ENCODE peak calls at places on chromosome 13, in ten cellular contexts. Z is endodermal cell; E is testis; W is CD4-positive, alpha-beta T cell; S is neural progenitor cell; R is Peyer's patch; X is MM.1S; J is iPS DF 6.9; Q is CD8-positive, alpha-beta T cell; P is brain microvascular endothelial cell. M is an unnamed sample.

GRCh38 chr13:76654263-76654662 is 231.9 kb downstream of the KCTD12 start:
- DNase-seq in Z (no peak), Q (no peak), J (no peak), S (no peak), R (no peak), P (no peak), X (no peak), E (no peak), W (no peak), M (no peak)

GRCh38 chr13:97194473-97194872 is 27.7 kb upstream of the MBNL2 start:
- DNase-seq in Q (no peak), E (peak; percentile 55), S (no peak), W (no peak), J (no peak), R (no peak), Z (no peak), P (peak; percentile 85), X (no peak), M (no peak)

GRCh38 chr13:34578471-34578870 is 363.6 kb upstream of the NBEA start:
- DNase-seq in P (no peak), E (no peak), X (no peak), J (no peak), Z (no peak), W (no peak), S (no peak), R (no peak), Q (no peak), M (no peak)

GRCh38 chr13:107210216-107211010 is 642.5 kb upstream of the ARGLU1 start:
- DNase-seq in Q (no peak), Z (no peak), S (no peak), W (no peak), J (no peak), R (no peak), E (no peak), P (peak; percentile 35), X (no peak), M (no peak)

GRCh38 chr13:31538067-31539042 is 201.0 kb upstream of the RXFP2 start:
- DNase-seq in S (peak; percentile 59), X (no peak), E (no peak), Z (no peak), J (peak; percentile 7), W (no peak), Q (no peak), P (peak; percentile 82), R (no peak), M (no peak)

GRCh38 chr13:48528720-48529119 is 4.2 kb downstream of the RCBTB2 start:
- DNase-seq in Q (no peak), J (no peak), E (no peak), Z (no peak), P (no peak), W (no peak), R (no peak), S (no peak), X (no peak), M (no peak)

GRCh38 chr13:38785490-38785889 is 98.6 kb downstream of the FREM2 start:
- DNase-seq in E (no peak), X (no peak), Z (no peak), W (no peak), J (no peak), R (no peak), S (no peak), Q (no peak), P (no peak), M (no peak)

GRCh38 chr13:36414461-36414860 is 17.8 kb upstream of the CCNA1 start:
- DNase-seq in W (no peak), P (no peak), X (peak; percentile 70), R (no peak), E (no peak), J (no peak), Q (no peak), S (no peak), Z (no peak), M (peak; percentile 65)

GRCh38 chr13:95067303-95067702 is 233.9 kb downstream of the ABCC4 start:
- DNase-seq in Q (no peak), W (no peak), P (no peak), S (no peak), E (no peak), Z (no peak), R (no peak), J (no peak), X (no peak), M (no peak)

GRCh38 chr13:112857914-112858490 is 111.0 kb upstream of the MCF2L start:
- DNase-seq in W (no peak), Q (no peak), R (no peak), Z (peak; percentile 26), S (no peak), J (no peak), P (no peak), X (no peak), E (no peak), M (no peak)

GRCh38 chr13:61500176-61500575 is 84.5 kb upstream of the PCDH20 start:
- DNase-seq in S (no peak), P (no peak), R (no peak), Q (no peak), Z (no peak), W (no peak), X (no peak), E (no peak), J (no peak), M (no peak)

GRCh38 chr13:111210488-111210887 is 95.4 kb downstream of the ARHGEF7 start:
- DNase-seq in R (no peak), X (no peak), E (peak; percentile 42), P (peak; percentile 88), Q (no peak), Z (no peak), S (peak; percentile 45), J (no peak), W (no peak), M (no peak)

GRCh38 chr13:67080351-67080750 is 149.8 kb downstream of the PCDH9 start:
- DNase-seq in J (no peak), Q (no peak), R (no peak), Z (no peak), W (no peak), X (no peak), E (no peak), P (no peak), S (no peak), M (no peak)

GRCh38 chr13:67084066-67084465 is 146.1 kb downstream of the PCDH9 start:
- DNase-seq in Q (no peak), W (no peak), R (no peak), E (no peak), P (no peak), S (no peak), Z (no peak), X (no peak), J (no peak), M (no peak)

GRCh38 chr13:67091603-67092002 is 138.5 kb downstream of the PCDH9 start:
- DNase-seq in Z (no peak), X (no peak), R (no peak), S (no peak), E (no peak), P (no peak), W (no peak), J (no peak), Q (no peak), M (no peak)

DNA sequence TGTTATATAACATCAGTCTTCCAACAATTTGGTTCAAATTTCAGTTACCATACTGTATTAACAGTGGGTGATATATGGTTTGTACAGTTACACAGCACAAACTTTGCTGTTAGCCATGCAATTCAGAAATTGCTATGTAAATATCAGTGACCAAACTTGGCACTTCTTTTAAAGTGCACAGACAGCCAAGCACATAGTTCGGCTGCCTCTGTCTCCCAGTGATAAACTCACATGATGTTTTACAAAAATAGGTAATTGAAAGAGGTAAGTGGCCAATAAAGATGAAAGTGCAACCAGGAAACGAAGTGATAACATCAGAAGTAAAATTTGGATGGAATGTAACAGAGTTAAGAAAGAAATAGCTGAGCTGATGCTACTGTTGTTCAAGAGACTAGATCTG is 143.9 kb downstream of the PCDH9 start:
- DNase-seq in W (no peak), Q (no peak), J (no peak), X (peak; percentile 6), P (no peak), R (no peak), S (no peak), Z (no peak), E (no peak), M (no peak)
- H3K27ac ChIP-seq in W (no peak overlapping the region), Q (no peak overlapping the region), J (no peak overlapping the region), X (no peak overlapping the region), P (no peak overlapping the region), R (no peak overlapping the region), S (no peak overlapping the region), Z (no peak overlapping the region), E (no peak overlapping the region), M (no peak overlapping the region)

DNA sequence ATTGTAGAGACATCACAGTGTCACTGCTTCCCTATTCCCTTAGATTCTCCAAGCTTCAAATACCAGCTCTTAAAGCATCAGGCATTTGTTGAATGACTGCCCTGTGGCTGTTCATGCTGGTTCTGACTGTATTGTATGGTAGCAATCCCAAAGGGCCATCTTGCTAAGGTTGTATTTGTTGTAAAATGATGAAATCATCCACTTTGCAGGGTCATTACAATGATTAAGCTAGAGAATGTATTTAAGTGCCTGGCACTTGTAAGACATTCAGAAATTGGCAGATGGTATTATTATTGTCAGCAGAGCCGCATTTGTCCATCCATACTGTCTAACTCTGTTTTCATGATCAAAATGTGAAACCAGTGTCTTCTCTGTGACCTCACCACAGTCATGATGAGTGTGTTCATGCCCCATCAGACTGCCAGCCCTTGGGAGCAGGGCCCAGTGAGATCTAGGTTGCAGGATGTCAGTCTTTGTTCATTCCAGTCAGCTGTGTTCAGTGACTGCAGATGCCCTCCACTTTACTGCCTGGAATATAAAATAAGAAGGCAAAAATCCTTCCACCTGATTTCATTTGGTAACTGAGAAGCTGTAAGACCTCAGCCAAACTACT is 86.1 kb downstream of the DHRS12 start:
- DNase-seq in Q (no peak), Z (no peak), P (no peak), W (no peak), X (no peak), S (no peak), R (no peak), E (no peak), J (no peak), M (no peak)
- H3K27ac ChIP-seq in Q (no peak overlapping the region), Z (no peak overlapping the region), P (no peak overlapping the region), W (no peak overlapping the region), X (no peak overlapping the region), S (no peak overlapping the region), R (no peak overlapping the region), E (no peak overlapping the region), J (no peak overlapping the region), M (no peak overlapping the region)

GRCh38 chr13:73987618-73988017 is 146.6 kb downstream of the KLF12 start:
- DNase-seq in X (no peak), Z (no peak), S (no peak), J (no peak), Q (no peak), E (no peak), P (no peak), R (no peak), W (no peak), M (no peak)
- H3K27ac ChIP-seq in X (no peak overlapping the region), Z (no peak overlapping the region), S (no peak overlapping the region), J (no peak overlapping the region), Q (no peak overlapping the region), E (no peak overlapping the region), P (no peak overlapping the region), R (no peak overlapping the region), W (no peak overlapping the region), M (peak overlapping the region; percentile 98)

DNA sequence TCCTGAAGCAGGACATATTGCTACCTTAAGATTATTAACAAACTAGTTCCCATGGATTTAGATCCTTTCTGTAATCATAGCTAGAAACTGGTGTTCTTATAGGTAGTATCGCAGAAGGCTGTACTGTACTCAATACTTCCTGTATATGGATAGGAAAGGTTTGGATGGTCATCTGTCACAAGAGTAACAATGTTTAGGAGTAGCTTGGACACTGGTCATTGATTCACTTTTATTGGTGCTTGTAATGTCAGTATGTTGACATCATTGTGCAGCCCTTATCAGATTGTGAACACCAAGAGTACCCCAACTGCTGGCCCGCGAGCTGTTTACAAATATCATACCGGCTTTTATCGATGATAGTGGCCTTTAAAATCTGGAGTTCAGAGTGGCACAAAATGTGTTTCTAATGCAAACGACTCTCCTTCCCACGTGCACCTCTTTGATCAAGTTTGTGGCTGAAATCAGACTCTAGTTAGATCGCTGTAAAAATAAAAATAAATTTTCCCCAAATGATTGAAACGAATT is 605 bp upstream of the CDK8 start:
- DNase-seq in J (no peak), Z (no peak), R (no peak), W (no peak), X (no peak), S (no peak), E (no peak), P (no peak), Q (no peak), M (no peak)
- H3K27ac ChIP-seq in J (no peak overlapping the region), Z (no peak overlapping the region), R (peak overlapping the region; percentile 93), W (peak overlapping the region; percentile 78), X (peak overlapping the region; percentile 94), S (no peak overlapping the region), E (peak overlapping the region; percentile 92), P (no peak overlapping the region), Q (peak overlapping the region; percentile 59), M (no peak overlapping the region)